ENCODE peak calls at places on chromosomes 11 and 22, in nine cellular contexts. One of them, this sample, is unnamed.

GRCh38 chr22:27715078-27715477 is 86.5 kb downstream of the MN1 start:
- DNase-seq in sigmoid colon: no peak
- DNase-seq in mammary epithelial cell: no peak
- DNase-seq in neuronal stem cell: peak; percentile 23
- DNase-seq in CD4-positive, CD25-positive, alpha-beta regulatory T cell: no peak
- DNase-seq in adrenal gland: no peak
- DNase-seq in uterus: no peak
- DNase-seq in PC-3: no peak
- DNase-seq in pancreas: no peak
- DNase-seq in this sample: no peak

GRCh38 chr11:134101292-134101691 is 32.4 kb downstream of the JAM3 start:
- DNase-seq in adrenal gland: no peak
- DNase-seq in neuronal stem cell: no peak
- DNase-seq in pancreas: no peak
- DNase-seq in PC-3: no peak
- DNase-seq in mammary epithelial cell: no peak
- DNase-seq in sigmoid colon: no peak
- DNase-seq in CD4-positive, CD25-positive, alpha-beta regulatory T cell: no peak
- DNase-seq in uterus: no peak
- DNase-seq in this sample: no peak

GRCh38 chr11:21343204-21343603 is 673.8 kb downstream of the NELL1 start:
- DNase-seq in adrenal gland: no peak
- DNase-seq in CD4-positive, CD25-positive, alpha-beta regulatory T cell: no peak
- DNase-seq in mammary epithelial cell: no peak
- DNase-seq in neuronal stem cell: no peak
- DNase-seq in sigmoid colon: no peak
- DNase-seq in PC-3: no peak
- DNase-seq in pancreas: no peak
- DNase-seq in uterus: no peak
- DNase-seq in this sample: no peak

GRCh38 chr22:27879923-27880322 is 39.1 kb downstream of the PITPNB start:
- DNase-seq in sigmoid colon: no peak
- DNase-seq in adrenal gland: peak; percentile 32
- DNase-seq in CD4-positive, CD25-positive, alpha-beta regulatory T cell: no peak
- DNase-seq in PC-3: peak; percentile 49
- DNase-seq in uterus: no peak
- DNase-seq in pancreas: no peak
- DNase-seq in mammary epithelial cell: peak; percentile 30
- DNase-seq in neuronal stem cell: no peak
- DNase-seq in this sample: no peak

GRCh38 chr11:15770798-15771414 is 585.4 kb downstream of the SOX6 start:
- DNase-seq in uterus: no peak
- DNase-seq in sigmoid colon: no peak
- DNase-seq in mammary epithelial cell: peak; percentile 28
- DNase-seq in adrenal gland: peak; percentile 24
- DNase-seq in pancreas: peak; percentile 36
- DNase-seq in neuronal stem cell: peak; percentile 51
- DNase-seq in CD4-positive, CD25-positive, alpha-beta regulatory T cell: no peak
- DNase-seq in PC-3: no peak
- DNase-seq in this sample: no peak

GRCh38 chr11:66915046-66915832 is 42.9 kb downstream of the PC start:
- DNase-seq in neuronal stem cell: no peak
- DNase-seq in CD4-positive, CD25-positive, alpha-beta regulatory T cell: no peak
- DNase-seq in pancreas: no peak
- DNase-seq in mammary epithelial cell: no peak
- DNase-seq in adrenal gland: no peak
- DNase-seq in sigmoid colon: no peak
- DNase-seq in PC-3: no peak
- DNase-seq in uterus: no peak
- DNase-seq in this sample: no peak

GRCh38 chr11:20874358-20874757 is 205.0 kb downstream of the NELL1 start:
- DNase-seq in CD4-positive, CD25-positive, alpha-beta regulatory T cell: no peak
- DNase-seq in sigmoid colon: no peak
- DNase-seq in uterus: no peak
- DNase-seq in pancreas: no peak
- DNase-seq in PC-3: no peak
- DNase-seq in neuronal stem cell: no peak
- DNase-seq in adrenal gland: no peak
- DNase-seq in mammary epithelial cell: no peak
- DNase-seq in this sample: no peak

GRCh38 chr11:2579315-2580060 is 120.3 kb downstream of the KCNQ1OT1 start:
- DNase-seq in sigmoid colon: peak; percentile 48
- DNase-seq in mammary epithelial cell: no peak
- DNase-seq in adrenal gland: peak; percentile 19
- DNase-seq in pancreas: peak; percentile 31
- DNase-seq in PC-3: no peak
- DNase-seq in uterus: peak; percentile 15
- DNase-seq in neuronal stem cell: no peak
- DNase-seq in CD4-positive, CD25-positive, alpha-beta regulatory T cell: no peak
- DNase-seq in this sample: no peak

GRCh38 chr11:28728666-28729065 is 620.5 kb downstream of the METTL15 start:
- DNase-seq in pancreas: no peak
- DNase-seq in sigmoid colon: no peak
- DNase-seq in PC-3: no peak
- DNase-seq in adrenal gland: no peak
- DNase-seq in CD4-positive, CD25-positive, alpha-beta regulatory T cell: no peak
- DNase-seq in mammary epithelial cell: no peak
- DNase-seq in uterus: no peak
- DNase-seq in neuronal stem cell: no peak
- DNase-seq in this sample: no peak

GRCh38 chr11:105432241-105432995 is 177.5 kb upstream of the GRIA4 start:
- DNase-seq in sigmoid colon: no peak
- DNase-seq in CD4-positive, CD25-positive, alpha-beta regulatory T cell: no peak
- DNase-seq in neuronal stem cell: no peak
- DNase-seq in adrenal gland: no peak
- DNase-seq in pancreas: no peak
- DNase-seq in mammary epithelial cell: no peak
- DNase-seq in PC-3: no peak
- DNase-seq in uterus: no peak
- DNase-seq in this sample: no peak

GRCh38 chr22:47369431-47370015 is 607.1 kb downstream of the TBC1D22A start:
- DNase-seq in sigmoid colon: no peak
- DNase-seq in uterus: peak; percentile 3
- DNase-seq in PC-3: no peak
- DNase-seq in mammary epithelial cell: no peak
- DNase-seq in CD4-positive, CD25-positive, alpha-beta regulatory T cell: no peak
- DNase-seq in neuronal stem cell: no peak
- DNase-seq in pancreas: no peak
- DNase-seq in adrenal gland: no peak
- DNase-seq in this sample: no peak

GRCh38 chr22:37051629-37052385 is at the start of gene KCTD17:
- DNase-seq in CD4-positive, CD25-positive, alpha-beta regulatory T cell: peak; percentile 64
- DNase-seq in mammary epithelial cell: peak; percentile 53
- DNase-seq in uterus: peak; percentile 74
- DNase-seq in pancreas: peak; percentile 64
- DNase-seq in sigmoid colon: peak; percentile 80
- DNase-seq in PC-3: peak; percentile 58
- DNase-seq in adrenal gland: peak; percentile 65
- DNase-seq in neuronal stem cell: peak; percentile 54
- DNase-seq in this sample: peak; percentile 75

GRCh38 chr22:20117656-20118571 is 888 bp upstream of the TRMT2A start:
- DNase-seq in sigmoid colon: no peak
- DNase-seq in pancreas: peak; percentile 71
- DNase-seq in PC-3: no peak
- DNase-seq in CD4-positive, CD25-positive, alpha-beta regulatory T cell: peak; percentile 36
- DNase-seq in mammary epithelial cell: no peak
- DNase-seq in adrenal gland: no peak
- DNase-seq in uterus: no peak
- DNase-seq in neuronal stem cell: no peak
- DNase-seq in this sample: no peak
- H3K36me3 ChIP-seq in sigmoid colon: peaks cover 56% of the 10 kb centered on the region
- H3K36me3 ChIP-seq in pancreas: no peaks in the 10 kb centered on the region
- H3K36me3 ChIP-seq in PC-3: peaks cover 22% of the 10 kb centered on the region
- H3K36me3 ChIP-seq in CD4-positive, CD25-positive, alpha-beta regulatory T cell: peaks cover 46% of the 10 kb centered on the region
- H3K36me3 ChIP-seq in mammary epithelial cell: peaks cover 24% of the 10 kb centered on the region
- H3K36me3 ChIP-seq in adrenal gland: no peaks in the 10 kb centered on the region
- H3K36me3 ChIP-seq in uterus: no peaks in the 10 kb centered on the region
- H3K36me3 ChIP-seq in neuronal stem cell: peaks cover 77% of the 10 kb centered on the region
- H3K36me3 ChIP-seq in this sample: peaks cover 46% of the 10 kb centered on the region

GRCh38 chr11:9680028-9680427 is 16.2 kb downstream of the SWAP70 start:
- DNase-seq in neuronal stem cell: no peak
- DNase-seq in adrenal gland: no peak
- DNase-seq in CD4-positive, CD25-positive, alpha-beta regulatory T cell: no peak
- DNase-seq in sigmoid colon: no peak
- DNase-seq in uterus: no peak
- DNase-seq in pancreas: no peak
- DNase-seq in mammary epithelial cell: no peak
- DNase-seq in PC-3: no peak
- DNase-seq in this sample: no peak

GRCh38 chr11:9675691-9676090 is 11.8 kb downstream of the SWAP70 start:
- DNase-seq in pancreas: no peak
- DNase-seq in PC-3: no peak
- DNase-seq in sigmoid colon: no peak
- DNase-seq in neuronal stem cell: no peak
- DNase-seq in CD4-positive, CD25-positive, alpha-beta regulatory T cell: no peak
- DNase-seq in mammary epithelial cell: no peak
- DNase-seq in adrenal gland: no peak
- DNase-seq in uterus: no peak
- DNase-seq in this sample: no peak

GRCh38 chr11:9678576-9678975 is 14.7 kb downstream of the SWAP70 start:
- DNase-seq in adrenal gland: no peak
- DNase-seq in sigmoid colon: no peak
- DNase-seq in mammary epithelial cell: no peak
- DNase-seq in PC-3: no peak
- DNase-seq in CD4-positive, CD25-positive, alpha-beta regulatory T cell: no peak
- DNase-seq in uterus: no peak
- DNase-seq in pancreas: no peak
- DNase-seq in neuronal stem cell: no peak
- DNase-seq in this sample: no peak

GRCh38 chr11:9681583-9682372 is 17.9 kb downstream of the SWAP70 start:
- DNase-seq in mammary epithelial cell: no peak
- DNase-seq in pancreas: no peak
- DNase-seq in uterus: no peak
- DNase-seq in neuronal stem cell: no peak
- DNase-seq in adrenal gland: no peak
- DNase-seq in CD4-positive, CD25-positive, alpha-beta regulatory T cell: no peak
- DNase-seq in PC-3: no peak
- DNase-seq in sigmoid colon: no peak
- DNase-seq in this sample: no peak

GRCh38 chr11:9677951-9678350 is 14.1 kb downstream of the SWAP70 start:
- DNase-seq in sigmoid colon: no peak
- DNase-seq in uterus: no peak
- DNase-seq in PC-3: no peak
- DNase-seq in adrenal gland: no peak
- DNase-seq in CD4-positive, CD25-positive, alpha-beta regulatory T cell: no peak
- DNase-seq in neuronal stem cell: no peak
- DNase-seq in pancreas: no peak
- DNase-seq in mammary epithelial cell: no peak
- DNase-seq in this sample: no peak
- H3K4me1 ChIP-seq in sigmoid colon: no peaks in the 10 kb centered on the region
- H3K4me1 ChIP-seq in uterus: no peaks in the 10 kb centered on the region
- H3K4me1 ChIP-seq in PC-3: no peaks in the 10 kb centered on the region
- H3K4me1 ChIP-seq in adrenal gland: no peaks in the 10 kb centered on the region
- H3K4me1 ChIP-seq in CD4-positive, CD25-positive, alpha-beta regulatory T cell: peaks cover 3% of the 10 kb centered on the region
- H3K4me1 ChIP-seq in neuronal stem cell: peaks cover 3% of the 10 kb centered on the region
- H3K4me1 ChIP-seq in pancreas: no peaks in the 10 kb centered on the region
- H3K4me1 ChIP-seq in mammary epithelial cell: no peaks in the 10 kb centered on the region
- H3K4me1 ChIP-seq in this sample: no peaks in the 10 kb centered on the region

GRCh38 chr11:122882189-122882808 is at the start of gene JHY:
- DNase-seq in neuronal stem cell: no peak
- DNase-seq in CD4-positive, CD25-positive, alpha-beta regulatory T cell: no peak
- DNase-seq in mammary epithelial cell: no peak
- DNase-seq in PC-3: no peak
- DNase-seq in uterus: no peak
- DNase-seq in sigmoid colon: no peak
- DNase-seq in pancreas: no peak
- DNase-seq in adrenal gland: no peak
- DNase-seq in this sample: no peak

GRCh38 chr11:122888162-122888561 is 5.6 kb downstream of the JHY start:
- DNase-seq in mammary epithelial cell: no peak
- DNase-seq in adrenal gland: no peak
- DNase-seq in sigmoid colon: no peak
- DNase-seq in neuronal stem cell: no peak
- DNase-seq in CD4-positive, CD25-positive, alpha-beta regulatory T cell: no peak
- DNase-seq in pancreas: no peak
- DNase-seq in uterus: no peak
- DNase-seq in PC-3: no peak
- DNase-seq in this sample: no peak

GRCh38 chr11:122879785-122880184 is 2.8 kb upstream of the JHY start:
- DNase-seq in mammary epithelial cell: no peak
- DNase-seq in sigmoid colon: no peak
- DNase-seq in uterus: no peak
- DNase-seq in PC-3: no peak
- DNase-seq in neuronal stem cell: no peak
- DNase-seq in adrenal gland: no peak
- DNase-seq in CD4-positive, CD25-positive, alpha-beta regulatory T cell: no peak
- DNase-seq in pancreas: no peak
- DNase-seq in this sample: no peak

GRCh38 chr11:122882809-122883681 is 486 bp downstream of the JHY start:
- DNase-seq in mammary epithelial cell: peak; percentile 61
- DNase-seq in PC-3: peak; percentile 83
- DNase-seq in sigmoid colon: peak; percentile 77
- DNase-seq in pancreas: peak; percentile 65
- DNase-seq in CD4-positive, CD25-positive, alpha-beta regulatory T cell: peak; percentile 47
- DNase-seq in adrenal gland: peak; percentile 31
- DNase-seq in uterus: peak; percentile 46
- DNase-seq in neuronal stem cell: peak; percentile 31
- DNase-seq in this sample: no peak

GRCh38 chr11:122883682-122883981 is 1.1 kb downstream of the JHY start:
- DNase-seq in mammary epithelial cell: no peak
- DNase-seq in sigmoid colon: no peak
- DNase-seq in adrenal gland: no peak
- DNase-seq in uterus: no peak
- DNase-seq in CD4-positive, CD25-positive, alpha-beta regulatory T cell: no peak
- DNase-seq in PC-3: no peak
- DNase-seq in neuronal stem cell: no peak
- DNase-seq in pancreas: no peak
- DNase-seq in this sample: no peak
- H3K27ac ChIP-seq in mammary epithelial cell: peak overlapping the region; percentile 79
- H3K27ac ChIP-seq in sigmoid colon: peak overlapping the region; percentile 77
- H3K27ac ChIP-seq in adrenal gland: no peak overlapping the region
- H3K27ac ChIP-seq in uterus: peak overlapping the region; percentile 57
- H3K27ac ChIP-seq in CD4-positive, CD25-positive, alpha-beta regulatory T cell: peak overlapping the region; percentile 74
- H3K27ac ChIP-seq in PC-3: peak overlapping the region; percentile 65
- H3K27ac ChIP-seq in neuronal stem cell: no peak overlapping the region
- H3K27ac ChIP-seq in pancreas: peak overlapping the region; percentile 86
- H3K27ac ChIP-seq in this sample: peak overlapping the region; percentile 78

GRCh38 chr22:23824476-23825245 is 14.1 kb downstream of the DERL3 start:
- DNase-seq in adrenal gland: no peak
- DNase-seq in mammary epithelial cell: no peak
- DNase-seq in PC-3: no peak
- DNase-seq in sigmoid colon: peak; percentile 43
- DNase-seq in CD4-positive, CD25-positive, alpha-beta regulatory T cell: no peak
- DNase-seq in uterus: no peak
- DNase-seq in neuronal stem cell: no peak
- DNase-seq in pancreas: no peak
- DNase-seq in this sample: no peak
- H3K36me3 ChIP-seq in adrenal gland: no peaks in the 10 kb centered on the region
- H3K36me3 ChIP-seq in mammary epithelial cell: peaks cover 5% of the 10 kb centered on the region
- H3K36me3 ChIP-seq in PC-3: peaks cover 10% of the 10 kb centered on the region
- H3K36me3 ChIP-seq in sigmoid colon: peaks cover 98% of the 10 kb centered on the region
- H3K36me3 ChIP-seq in CD4-positive, CD25-positive, alpha-beta regulatory T cell: peaks cover 64% of the 10 kb centered on the region
- H3K36me3 ChIP-seq in uterus: no peaks in the 10 kb centered on the region
- H3K36me3 ChIP-seq in neuronal stem cell: peaks cover 96% of the 10 kb centered on the region
- H3K36me3 ChIP-seq in pancreas: peaks cover 6% of the 10 kb centered on the region
- H3K36me3 ChIP-seq in this sample: peaks cover 77% of the 10 kb centered on the region

This sample was measured in right atrium auricular region.